ENCODE peak calls at places on chromosomes 2 and 18, in ten cellular contexts. N, D, A, X, O, M, F, V, S and T are unnamed samples. For H3K4me1, the result is how much of the 10 kb centered on the place peaks cover.

GRCh38 chr2:190628651-190629378 is 20.1 kb upstream of the NAB1 start:
- DNase-seq in D (peak), O (no peak), M (no peak), V (no peak), N (no peak), X (no peak), F (no peak), S (no peak), A (no peak), T (no peak)

GRCh38 chr2:162732946-162733698 is 105.4 kb downstream of the KCNH7 start:
- DNase-seq in A (no peak), V (peak), D (no peak), M (no peak), F (peak), X (no peak), O (no peak), S (peak), N (no peak), T (peak)

GRCh38 chr2:6866982-6867381 is 1.3 kb upstream of the CMPK2 start:
- DNase-seq in M (no peak), O (no peak), V (no peak), A (no peak), S (no peak), F (no peak), N (no peak), X (no peak), D (no peak), T (no peak)

GRCh38 chr2:135664623-135665068 is 77.0 kb upstream of the UBXN4 start:
- DNase-seq in S (no peak), M (no peak), D (no peak), F (no peak), A (no peak), X (no peak), O (no peak), V (no peak), N (no peak), T (no peak)

GRCh38 chr18:76131738-76132137 is 363.3 kb downstream of the ZNF516 start:
- DNase-seq in S (no peak), N (no peak), D (no peak), X (no peak), O (no peak), F (no peak), M (no peak), A (no peak), V (no peak), T (no peak)

GRCh38 chr18:43780782-43781340 is 503.6 kb upstream of the SYT4 start:
- DNase-seq in O (no peak), S (no peak), M (no peak), F (no peak), X (no peak), D (no peak), V (no peak), N (no peak), A (no peak), T (no peak)

GRCh38 chr2:200219400-200220113 is 86.9 kb upstream of the SPATS2L start:
- DNase-seq in X (no peak), V (no peak), O (peak), S (no peak), M (no peak), N (no peak), F (peak), A (no peak), D (no peak), T (no peak)

GRCh38 chr18:9577361-9577760 is 37.0 kb downstream of the PPP4R1 start:
- DNase-seq in A (no peak), X (no peak), S (no peak), F (no peak), O (no peak), V (no peak), M (no peak), N (no peak), D (no peak), T (no peak)

GRCh38 chr2:83462881-83463280 is 996.2 kb downstream of the SUCLG1 start:
- DNase-seq in A (no peak), V (no peak), M (no peak), D (no peak), N (no peak), F (no peak), X (no peak), O (no peak), S (no peak), T (no peak)

GRCh38 chr18:36471393-36471792 is 173.9 kb downstream of the FHOD3 start:
- DNase-seq in V (no peak), O (no peak), F (no peak), N (no peak), X (no peak), A (no peak), S (no peak), D (no peak), M (no peak), T (no peak)

GRCh38 chr2:186255823-186256222 is 230.2 kb upstream of the ZC3H15 start:
- DNase-seq in F (peak), V (no peak), O (no peak), X (peak), N (no peak), M (no peak), D (no peak), S (no peak), A (no peak), T (no peak)

GRCh38 chr2:181698230-181698629 is 17.9 kb upstream of the NEUROD1 start:
- DNase-seq in A (no peak), S (no peak), F (no peak), D (no peak), X (no peak), O (no peak), V (no peak), N (no peak), M (no peak), T (no peak)

GRCh38 chr2:157864857-157865450 is 11.2 kb downstream of the ACVR1 start:
- DNase-seq in D (no peak), A (no peak), F (no peak), S (no peak), N (no peak), O (no peak), X (no peak), M (no peak), V (no peak), T (no peak)

GRCh38 chr2:157473585-157473984 is 29.7 kb upstream of the CYTIP start:
- DNase-seq in O (no peak), V (no peak), F (no peak), X (no peak), M (no peak), S (no peak), A (no peak), D (no peak), N (no peak), T (no peak)

GRCh38 chr18:36492604-36493329 is 195.3 kb downstream of the FHOD3 start:
- DNase-seq in S (no peak), D (no peak), X (no peak), O (no peak), M (no peak), V (no peak), N (no peak), A (no peak), F (no peak), T (no peak)

GRCh38 chr2:240214790-240215675 is 74.6 kb upstream of the OTOS start:
- DNase-seq in M (no peak), N (peak), F (no peak), A (peak), V (no peak), D (no peak), X (no peak), S (no peak), O (no peak), T (no peak)

GRCh38 chr2:226118471-226119429 is 680.9 kb downstream of the IRS1 start:
- DNase-seq in F (peak), V (no peak), M (peak), A (no peak), D (no peak), X (no peak), O (peak), S (peak), N (peak), T (no peak)

GRCh38 chr2:157349949-157350510 is 24.4 kb upstream of the ERMN start:
- DNase-seq in X (no peak), S (no peak), A (no peak), N (no peak), M (no peak), V (no peak), F (no peak), D (no peak), O (no peak), T (no peak)

GRCh38 chr2:149894226-149894625 is 306.7 kb upstream of the MMADHC start:
- DNase-seq in X (no peak), A (no peak), V (no peak), D (no peak), N (no peak), O (no peak), F (no peak), S (no peak), M (no peak), T (no peak)

GRCh38 chr2:77270433-77270832 is 251.7 kb downstream of the LRRTM4 start:
- DNase-seq in N (no peak), F (no peak), A (no peak), S (no peak), D (no peak), V (no peak), X (no peak), O (no peak), M (no peak), T (no peak)

GRCh38 chr2:192298664-192299063 is 103.9 kb upstream of the TMEFF2 start:
- DNase-seq in D (no peak), N (no peak), S (no peak), X (peak), V (no peak), M (no peak), F (peak), A (no peak), O (no peak), T (no peak)

GRCh38 chr18:63025251-63025710 is 294.3 kb downstream of the BCL2 start:
- DNase-seq in O (no peak), X (no peak), M (no peak), N (no peak), F (peak), V (peak), D (no peak), S (peak), A (no peak), T (no peak)

GRCh38 chr2:98188351-98189046 is 101.5 kb downstream of the VWA3B start:
- DNase-seq in F (peak), D (no peak), O (peak), N (no peak), S (no peak), X (no peak), V (no peak), A (no peak), M (peak), T (no peak)

GRCh38 chr2:179788104-179788503 is 73.3 kb downstream of the ZNF385B start:
- DNase-seq in A (no peak), S (no peak), V (no peak), F (no peak), N (no peak), D (peak), X (no peak), M (no peak), O (no peak), T (no peak)

GRCh38 chr18:2918761-2919550 is 72.2 kb downstream of the EMILIN2 start:
- DNase-seq in F (no peak), N (no peak), M (no peak), A (no peak), V (no peak), S (no peak), D (no peak), O (no peak), X (no peak), T (no peak)

GRCh38 chr2:176002684-176003225 is 688 bp upstream of the LNPK start:
- DNase-seq in M (no peak), O (peak), X (no peak), F (peak), S (no peak), V (peak), D (peak), N (peak), A (no peak), T (no peak)

GRCh38 chr2:115739574-115739973 is 1297.1 kb downstream of the DPP10 start:
- DNase-seq in F (peak), D (no peak), X (peak), N (no peak), S (no peak), A (no peak), V (no peak), O (no peak), M (no peak), T (no peak)

GRCh38 chr18:51988277-51988676 is 351.7 kb upstream of the DCC start:
- DNase-seq in A (no peak), X (no peak), M (no peak), N (no peak), D (no peak), S (no peak), V (no peak), O (no peak), F (no peak), T (no peak)

GRCh38 chr2:33047939-33048338 is 101.2 kb downstream of the LTBP1 start:
- DNase-seq in X (no peak), M (no peak), V (no peak), A (no peak), F (peak), S (no peak), N (no peak), O (no peak), D (no peak), T (no peak)

GRCh38 chr2:190853659-190854386 is 26.8 kb upstream of the GLS start:
- DNase-seq in S (no peak), X (no peak), V (no peak), M (no peak), F (no peak), A (no peak), N (no peak), D (no peak), O (no peak), T (no peak)

GRCh38 chr2:46870051-46870839 is 45.4 kb downstream of the MCFD2 start:
- DNase-seq in F (no peak), V (no peak), A (no peak), X (no peak), S (no peak), M (no peak), N (peak), D (no peak), O (no peak), T (no peak)

GRCh38 chr18:25563346-25563745 is 211.4 kb upstream of the ZNF521 start:
- DNase-seq in O (no peak), X (no peak), N (no peak), A (no peak), F (no peak), D (no peak), M (no peak), S (no peak), V (no peak), T (no peak)

GRCh38 chr2:84939426-84940087 is 31.4 kb upstream of the KCMF1 start:
- DNase-seq in O (no peak), V (peak), A (no peak), D (no peak), M (no peak), F (no peak), X (no peak), S (no peak), N (peak), T (peak)

GRCh38 chr2:84938194-84938879 is 32.6 kb upstream of the KCMF1 start:
- DNase-seq in M (peak), A (no peak), X (no peak), D (no peak), O (peak), V (no peak), S (no peak), N (no peak), F (no peak), T (no peak)

GRCh38 chr2:84942166-84942565 is 28.8 kb upstream of the KCMF1 start:
- DNase-seq in O (no peak), A (no peak), M (no peak), V (no peak), D (no peak), S (no peak), X (no peak), N (no peak), F (no peak), T (no peak)

GRCh38 chr2:84940836-84941412 is 30.0 kb upstream of the KCMF1 start:
- DNase-seq in M (no peak), X (no peak), S (no peak), V (peak), F (no peak), A (no peak), O (no peak), D (no peak), N (no peak), T (no peak)

DNA sequence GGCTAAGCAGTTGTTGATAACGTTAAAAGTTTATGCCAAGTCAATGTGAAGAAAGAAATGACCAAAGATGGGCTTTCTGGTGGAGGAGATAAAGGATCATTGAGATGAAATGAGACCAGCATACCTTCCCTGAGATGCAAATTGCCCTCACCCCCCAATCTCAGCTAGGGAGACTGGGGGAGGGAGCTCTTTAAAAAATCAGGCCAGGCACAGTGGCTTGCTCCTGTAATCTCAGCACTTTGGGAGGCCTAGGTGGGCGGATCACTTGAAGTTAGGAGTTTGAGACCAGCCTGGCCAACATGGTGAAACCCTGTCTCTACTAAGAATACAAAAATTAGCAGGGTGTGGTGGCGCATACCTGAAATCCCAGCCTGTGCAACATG is 30.9 kb upstream of the KCMF1 start:
- DNase-seq in F (peak), X (no peak), A (no peak), D (no peak), V (no peak), S (no peak), O (no peak), N (no peak), M (no peak), T (no peak)
- H3K4me1 ChIP-seq in F (under half), X (under half), A (under half), D (under half), V (under half), S (under half), O (under half), N (under half), M (under half), T (under half)

GRCh38 chr2:168530980-168531379 is 74.9 kb downstream of the CERS6 start:
- DNase-seq in F (no peak), D (no peak), X (no peak), M (no peak), V (no peak), S (no peak), N (no peak), O (no peak), A (no peak), T (no peak)
- TF ChIP-seq POLR2AphosphoS5 in F (no peak), D (no peak), X (no peak), M (no peak), V (no peak), S (no peak), N (no peak), O (no peak), A (no peak), T (no peak)

DNA sequence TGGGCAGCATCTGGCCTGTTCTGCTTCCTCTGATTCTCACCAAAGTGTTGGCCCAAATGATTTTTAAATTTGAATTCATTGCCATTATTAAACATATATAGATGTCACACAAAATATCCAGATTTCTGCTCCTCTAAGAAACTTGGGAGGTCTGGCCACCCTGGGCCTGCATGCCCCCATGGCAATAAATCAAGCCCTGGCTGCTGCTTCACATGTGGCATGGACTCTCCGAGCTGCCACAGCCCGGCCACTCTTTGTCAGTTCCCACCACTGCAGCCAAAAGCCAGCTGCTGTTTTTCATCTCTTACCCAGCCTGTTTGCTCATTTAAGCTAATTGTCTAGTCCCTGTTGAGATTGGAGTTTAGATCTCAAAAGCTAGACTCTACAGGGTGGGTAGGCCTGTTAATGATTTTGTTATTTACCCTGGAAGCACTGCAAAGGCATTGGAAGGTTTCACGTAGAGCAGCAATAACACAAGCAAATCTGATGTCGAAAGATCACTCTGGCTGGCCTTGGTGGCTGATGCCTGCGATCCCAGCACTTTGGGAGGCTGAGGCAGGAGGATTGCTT is 20.9 kb upstream of the ANXA4 start:
- DNase-seq in X (no peak), D (no peak), O (no peak), A (peak), N (no peak), F (no peak), S (no peak), M (no peak), V (no peak), T (no peak)
- H3K4me1 ChIP-seq in X (under half), D (under half), O (under half), A (under half), N (under half), F (under half), S (under half), M (under half), V (under half), T (under half)

GRCh38 chr2:3302421-3302750 is 75.2 kb downstream of the EIPR1 start:
- DNase-seq in A (no peak), S (no peak), M (no peak), O (no peak), V (no peak), X (no peak), N (no peak), D (no peak), F (no peak), T (no peak)

GRCh38 chr2:3305952-3306351 is 71.7 kb downstream of the EIPR1 start:
- DNase-seq in D (no peak), S (no peak), V (peak), A (no peak), M (no peak), N (no peak), O (no peak), X (no peak), F (no peak), T (peak)

GRCh38 chr2:3302751-3303582 is 74.7 kb downstream of the EIPR1 start:
- DNase-seq in A (no peak), X (no peak), F (no peak), V (no peak), S (no peak), D (no peak), O (peak), M (no peak), N (no peak), T (no peak)

GRCh38 chr2:3305431-3305830 is 72.2 kb downstream of the EIPR1 start:
- DNase-seq in N (no peak), M (no peak), V (no peak), F (no peak), O (no peak), A (no peak), D (no peak), X (no peak), S (no peak), T (no peak)

GRCh38 chr2:3303583-3304406 is 73.8 kb downstream of the EIPR1 start:
- DNase-seq in A (peak), D (peak), X (peak), S (peak), N (peak), V (peak), F (peak), O (peak), M (peak), T (peak)
- TF ChIP-seq POLR2AphosphoS5 in A (peak), D (no peak), X (no peak), S (no peak), N (no peak), V (no peak), F (no peak), O (no peak), M (no peak), T (peak)

DNA sequence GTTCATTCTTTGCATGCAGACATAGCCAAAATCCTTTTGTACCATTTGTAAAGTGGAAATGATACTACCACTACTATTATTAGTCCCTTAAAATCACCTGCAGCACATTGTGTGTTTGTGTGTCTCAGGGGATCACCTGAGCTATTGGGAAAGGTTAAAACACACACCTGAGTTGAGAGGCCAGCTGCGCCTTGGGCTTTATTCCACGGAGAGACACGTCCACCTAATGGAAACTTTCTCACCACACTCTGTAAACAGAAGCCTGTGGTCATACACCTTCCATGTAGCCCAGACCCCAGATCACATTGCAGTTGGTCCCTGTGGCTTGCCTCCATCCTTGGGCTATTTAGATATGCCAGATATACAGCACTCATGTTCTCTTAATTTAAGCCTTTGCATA is 81.8 kb upstream of the SH3BP4 start:
- DNase-seq in S (no peak), A (no peak), D (no peak), O (no peak), X (no peak), V (no peak), M (no peak), N (no peak), F (no peak), T (no peak)
- H3K4me1 ChIP-seq in S (under half), A (under half), D (under half), O (half or more), X (under half), V (under half), M (under half), N (under half), F (under half), T (under half)